ENCODE peak calls at places on chromosomes 3 and 15, in six cellular contexts. Z is HCT116, Q is PC-9, R is PC-3, L is hepatocyte, A is OCI-LY7. E is an unnamed sample.

GRCh38 chr15:33022629-33023028 is 171.9 kb downstream of the FMN1 start:
- DNase-seq in Z (no peak), Q (peak; percentile 56), R (peak; percentile 81), L (no peak), A (no peak), E (no peak)

GRCh38 chr15:99117563-99118257 is 12.8 kb downstream of the SYNM start:
- DNase-seq in Z (no peak), Q (no peak), R (no peak), L (no peak), A (no peak), E (no peak)

GRCh38 chr15:62636823-62637320 is 405.7 kb upstream of the TPM1 start:
- DNase-seq in Z (no peak), Q (no peak), R (no peak), L (no peak), A (no peak), E (no peak)

GRCh38 chr3:170717410-170718402 is 131.8 kb upstream of the SLC7A14 start:
- DNase-seq in Z (no peak), Q (peak; percentile 63), R (peak; percentile 25), L (no peak), A (no peak), E (no peak)

GRCh38 chr3:73415118-73415517 is 209.6 kb downstream of the PDZRN3 start:
- DNase-seq in Z (no peak), Q (no peak), R (no peak), L (no peak), A (no peak), E (no peak)

GRCh38 chr15:81281925-81282895 is 41.7 kb downstream of the STARD5 start:
- DNase-seq in Z (no peak), Q (peak; percentile 15), R (no peak), L (no peak), A (no peak), E (no peak)

GRCh38 chr3:136862611-136862951 is 573 bp downstream of the NCK1 start:
- DNase-seq in Z (peak; percentile 24), Q (peak; percentile 68), R (peak; percentile 54), L (peak; percentile 81), A (peak; percentile 68), E (peak; percentile 80)

GRCh38 chr3:9810357-9810726 is 280 bp downstream of the TTLL3 start:
- DNase-seq in Z (no peak), Q (no peak), R (no peak), L (no peak), A (no peak), E (no peak)

GRCh38 chr15:90680371-90680935 is 36.7 kb upstream of the BLM start:
- DNase-seq in Z (no peak), Q (no peak), R (peak; percentile 90), L (no peak), A (no peak), E (no peak)

GRCh38 chr3:29949131-29949530 is 657.3 kb upstream of the TGFBR2 start:
- DNase-seq in Z (no peak), Q (no peak), R (peak; percentile 16), L (no peak), A (no peak), E (no peak)

GRCh38 chr3:43259626-43260025 is 26.7 kb upstream of the SNRK start:
- DNase-seq in Z (no peak), Q (peak; percentile 4), R (peak; percentile 62), L (no peak), A (no peak), E (peak; percentile 44)

GRCh38 chr3:15653326-15653725 is 51.8 kb downstream of the BTD start:
- DNase-seq in Z (no peak), Q (no peak), R (no peak), L (no peak), A (no peak), E (no peak)

GRCh38 chr3:99776516-99777209 is 41.0 kb upstream of the CMSS1 start:
- DNase-seq in Z (no peak), Q (peak; percentile 25), R (peak; percentile 80), L (no peak), A (no peak), E (no peak)

GRCh38 chr15:78933187-78934062 is 11.4 kb downstream of the CTSH start:
- DNase-seq in Z (no peak), Q (no peak), R (no peak), L (no peak), A (no peak), E (no peak)

GRCh38 chr3:68007621-68008226 is 353.3 kb upstream of the SUCLG2 start:
- DNase-seq in Z (no peak), Q (no peak), R (no peak), L (peak; percentile 32), A (no peak), E (no peak)

GRCh38 chr3:71006810-71007785 is 576.4 kb downstream of the FOXP1 start:
- DNase-seq in Z (no peak), Q (no peak), R (peak; percentile 69), L (peak; percentile 17), A (peak; percentile 74), E (peak; percentile 84)

GRCh38 chr3:194205675-194206133 is 69.8 kb downstream of the HES1 start:
- DNase-seq in Z (peak; percentile 39), Q (peak; percentile 75), R (peak; percentile 57), L (no peak), A (peak; percentile 29), E (peak; percentile 63)

GRCh38 chr3:111539351-111540331 is 2.4 kb upstream of the CD96 start:
- DNase-seq in Z (peak; percentile 52), Q (peak; percentile 65), R (peak; percentile 89), L (peak; percentile 84), A (peak; percentile 4), E (peak; percentile 61)

GRCh38 chr15:66251790-66252355 is 1.7 kb downstream of the MEGF11 start:
- DNase-seq in Z (no peak), Q (no peak), R (no peak), L (no peak), A (no peak), E (no peak)

GRCh38 chr3:142211034-142211433 is 14.4 kb downstream of the GK5 start:
- DNase-seq in Z (no peak), Q (no peak), R (no peak), L (no peak), A (peak; percentile 80), E (peak; percentile 72)

GRCh38 chr15:48309740-48310139 is 21.5 kb upstream of the DUT start:
- DNase-seq in Z (no peak), Q (no peak), R (no peak), L (no peak), A (no peak), E (no peak)

GRCh38 chr3:18307529-18307928 is 117.6 kb downstream of the SATB1 start:
- DNase-seq in Z (no peak), Q (no peak), R (no peak), L (no peak), A (no peak), E (no peak)

GRCh38 chr3:183664913-183665381 is 29.5 kb downstream of the KLHL24 start:
- DNase-seq in Z (no peak), Q (no peak), R (peak; percentile 97), L (no peak), A (no peak), E (no peak)

GRCh38 chr3:127012091-127012490 is 29.2 kb downstream of the PLXNA1 start:
- DNase-seq in Z (no peak), Q (no peak), R (no peak), L (no peak), A (no peak), E (no peak)

GRCh38 chr3:49536875-49537533 is 17.3 kb upstream of the BSN start:
- DNase-seq in Z (no peak), Q (no peak), R (no peak), L (no peak), A (no peak), E (no peak)
- H3K9me2 ChIP-seq in Z (no peaks in the 10 kb centered on the region), Q (no peaks in the 10 kb centered on the region), R (no peaks in the 10 kb centered on the region), L (no peaks in the 10 kb centered on the region), A (no peaks in the 10 kb centered on the region), E (no peaks in the 10 kb centered on the region)

GRCh38 chr3:181610973-181611265 is 100.8 kb upstream of the SOX2 start:
- DNase-seq in Z (no peak), Q (no peak), R (no peak), L (no peak), A (no peak), E (no peak)
- H3K4me3 ChIP-seq in Z (no peak overlapping the region), Q (no peak overlapping the region), R (no peak overlapping the region), L (no peak overlapping the region), A (no peak overlapping the region), E (no peak overlapping the region)

GRCh38 chr3:16793321-16793720 is 91.4 kb upstream of the PLCL2 start:
- DNase-seq in Z (no peak), Q (no peak), R (no peak), L (no peak), A (no peak), E (no peak)

GRCh38 chr3:16789344-16790100 is 95.2 kb upstream of the PLCL2 start:
- DNase-seq in Z (no peak), Q (no peak), R (no peak), L (no peak), A (peak; percentile 14), E (no peak)

GRCh38 chr3:16784958-16785357 is 99.8 kb upstream of the PLCL2 start:
- DNase-seq in Z (no peak), Q (no peak), R (no peak), L (no peak), A (no peak), E (no peak)

GRCh38 chr3:16790432-16791379 is 94.0 kb upstream of the PLCL2 start:
- DNase-seq in Z (no peak), Q (no peak), R (no peak), L (no peak), A (no peak), E (no peak)

DNA sequence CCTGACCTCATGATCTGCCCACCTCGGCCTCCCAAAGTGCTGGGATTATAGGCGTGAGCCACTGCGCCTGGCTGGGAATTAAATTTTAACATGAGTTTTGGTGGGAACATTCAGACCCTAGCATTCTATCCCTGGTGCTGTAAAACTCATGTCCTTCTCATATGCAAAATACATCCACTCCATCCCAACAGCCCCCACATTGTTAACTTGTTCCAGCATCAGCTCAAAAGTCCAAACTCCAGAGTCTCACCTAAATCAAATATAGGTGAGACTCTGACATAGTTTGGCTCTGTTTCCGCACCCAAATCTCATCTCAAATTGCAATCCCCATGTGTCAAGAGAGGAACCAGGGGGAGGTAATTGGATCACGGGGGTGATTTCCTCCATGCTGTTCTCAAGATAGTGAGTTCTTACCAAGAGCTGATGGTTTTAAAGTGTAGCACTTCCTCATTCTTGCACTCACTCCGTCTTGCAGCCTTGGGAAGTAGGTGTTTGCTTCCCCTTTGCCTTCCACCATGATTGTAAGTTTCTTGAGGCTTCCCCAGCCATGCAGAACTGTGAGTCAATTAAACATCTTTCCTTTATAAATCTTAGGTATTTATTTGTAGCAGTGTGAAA is 96.2 kb upstream of the PLCL2 start:
- DNase-seq in Z (no peak), Q (no peak), R (no peak), L (no peak), A (no peak), E (no peak)
- H3K9me2 ChIP-seq in Z (no peaks in the 10 kb centered on the region), Q (no peaks in the 10 kb centered on the region), R (no peaks in the 10 kb centered on the region), L (no peaks in the 10 kb centered on the region), A (no peaks in the 10 kb centered on the region), E (no peaks in the 10 kb centered on the region)

DNA sequence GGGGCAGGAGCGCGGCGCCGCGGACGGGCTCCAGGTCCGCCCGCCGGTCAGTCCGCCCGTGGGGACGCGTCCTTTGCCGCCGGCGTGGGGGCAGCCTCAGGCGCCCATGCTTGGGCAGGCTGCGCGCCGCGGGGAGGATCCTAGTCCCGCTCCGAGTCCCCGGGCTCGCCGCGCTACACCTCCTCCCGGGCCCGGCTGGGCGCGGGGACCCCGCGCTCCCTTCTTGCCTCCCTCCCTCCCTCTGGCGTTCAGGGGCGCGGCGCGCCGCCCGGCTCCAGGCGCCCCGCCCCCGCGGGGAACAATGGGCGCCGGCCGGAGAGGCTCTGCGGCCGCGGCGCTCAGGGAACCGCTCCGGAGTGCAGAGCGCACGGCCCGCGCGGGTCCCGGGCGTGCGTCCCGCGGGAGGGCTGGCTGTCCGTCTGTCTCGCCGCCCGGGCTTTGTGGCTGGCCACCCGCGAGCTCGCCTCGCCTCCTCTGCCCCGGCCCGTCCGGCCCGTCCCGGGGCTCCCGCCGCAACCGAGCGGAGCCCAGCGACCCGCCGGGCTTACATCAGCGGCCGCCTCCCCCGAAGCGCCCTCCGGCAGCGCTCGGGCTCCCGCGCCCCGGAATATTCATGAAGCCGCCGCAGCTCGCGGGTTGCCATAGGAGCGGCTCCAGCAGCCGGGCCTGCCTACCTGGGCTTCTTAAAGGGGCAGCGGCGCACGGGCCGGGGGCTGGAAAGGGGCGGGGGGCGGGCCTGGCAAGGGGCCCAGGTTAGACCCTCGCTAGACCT is at the start of gene HCN4:
- DNase-seq in Z (no peak), Q (no peak), R (no peak), L (peak; percentile 43), A (no peak), E (no peak)
- H3K4me3 ChIP-seq in Z (peak within 1 kb of the TSS; percentile 63), Q (no peak within 1 kb of the TSS), R (no peak within 1 kb of the TSS), L (peak within 1 kb of the TSS; percentile 42), A (no peak within 1 kb of the TSS), E (no peak within 1 kb of the TSS)